ENCODE peak calls at places on chromosome 14, in nine cellular contexts. Q is NCI-H69; M is B cell; F is SW480; K is RPMI7951; V is glutamatergic neuron; N is brain pericyte; D is mammary epithelial cell; Z is activated CD8-positive, alpha-beta T cell treated with anti-CD3 and anti-CD28 coated beads, Interleukin-2, amount 10 ng/mL, durations not matched to agents 7 days and 5 days. U is an unnamed sample.

GRCh38 chr14:71136386-71137060 is 229.3 kb downstream of the PCNX1 start:
- DNase-seq in Q (peak), M (no peak), F (no peak), K (no peak), V (no peak), N (no peak), D (no peak), Z (no peak), U (no peak)

GRCh38 chr14:59427653-59428578 is 37.3 kb downstream of the GPR135 start:
- DNase-seq in Q (peak), M (no peak), F (no peak), K (peak), V (no peak), N (no peak), D (no peak), Z (no peak), U (peak)

GRCh38 chr14:49187799-49188198 is 398.4 kb downstream of the RPS29 start:
- DNase-seq in Q (no peak), M (no peak), F (no peak), K (no peak), V (no peak), N (no peak), D (no peak), Z (no peak), U (no peak)

GRCh38 chr14:67727361-67727760 is 25.7 kb downstream of the RDH12 start:
- DNase-seq in Q (no peak), M (no peak), F (no peak), K (no peak), V (no peak), N (no peak), D (no peak), Z (no peak), U (no peak)

GRCh38 chr14:42665083-42665482 is 1058.4 kb downstream of the LRFN5 start:
- DNase-seq in Q (peak), M (no peak), F (no peak), K (no peak), V (no peak), N (no peak), D (no peak), Z (no peak), U (no peak)

GRCh38 chr14:80152166-80152565 is 59.1 kb downstream of the DIO2 start:
- DNase-seq in Q (no peak), M (no peak), F (no peak), K (no peak), V (no peak), N (no peak), D (peak), Z (no peak), U (no peak)

GRCh38 chr14:42424501-42424900 is 817.8 kb downstream of the LRFN5 start:
- DNase-seq in Q (no peak), M (no peak), F (no peak), K (no peak), V (no peak), N (no peak), D (no peak), Z (no peak), U (peak)

GRCh38 chr14:81938341-81938740 is 404.7 kb upstream of the SEL1L start:
- DNase-seq in Q (no peak), M (no peak), F (no peak), K (no peak), V (no peak), N (no peak), D (no peak), Z (no peak), U (no peak)

GRCh38 chr14:81668626-81669274 is 135.1 kb upstream of the SEL1L start:
- DNase-seq in Q (no peak), M (no peak), F (no peak), K (no peak), V (no peak), N (no peak), D (no peak), Z (no peak), U (no peak)

GRCh38 chr14:71932229-71932951 is at the start of gene RGS6:
- DNase-seq in Q (peak), M (peak), F (peak), K (no peak), V (peak), N (no peak), D (peak), Z (peak), U (peak)

GRCh38 chr14:103543721-103544626 is 15.0 kb downstream of the TRMT61A start:
- DNase-seq in Q (peak), M (no peak), F (no peak), K (no peak), V (peak), N (no peak), D (no peak), Z (no peak), U (peak)

GRCh38 chr14:75927564-75928087 is 54.2 kb downstream of the TGFB3 start:
- DNase-seq in Q (peak), M (no peak), F (no peak), K (no peak), V (no peak), N (no peak), D (no peak), Z (no peak), U (no peak)

GRCh38 chr14:47919334-47919846 is 244.0 kb upstream of the MDGA2 start:
- DNase-seq in Q (no peak), M (no peak), F (no peak), K (no peak), V (no peak), N (no peak), D (no peak), Z (no peak), U (no peak)

GRCh38 chr14:85468815-85469214 is 61.1 kb upstream of the FLRT2 start:
- DNase-seq in Q (no peak), M (no peak), F (no peak), K (no peak), V (no peak), N (no peak), D (peak), Z (no peak), U (no peak)

GRCh38 chr14:80798211-80798610 is 143.3 kb downstream of the CEP128 start:
- DNase-seq in Q (no peak), M (no peak), F (no peak), K (no peak), V (no peak), N (no peak), D (no peak), Z (no peak), U (no peak)

GRCh38 chr14:67418368-67419174 is 6.6 kb upstream of the PLEK2 start:
- DNase-seq in Q (peak), M (no peak), F (peak), K (peak), V (no peak), N (no peak), D (peak), Z (no peak), U (peak)

GRCh38 chr14:54864526-54864925 is 38.1 kb downstream of the GCH1 start:
- DNase-seq in Q (peak), M (no peak), F (no peak), K (no peak), V (no peak), N (no peak), D (no peak), Z (no peak), U (no peak)

GRCh38 chr14:55373784-55374725 is 37.6 kb downstream of the ATG14 start:
- DNase-seq in Q (no peak), M (no peak), F (peak), K (peak), V (no peak), N (no peak), D (peak), Z (peak), U (peak)

GRCh38 chr14:75274899-75275569 is 3.6 kb upstream of the FOS start:
- DNase-seq in Q (no peak), M (peak), F (peak), K (no peak), V (no peak), N (no peak), D (no peak), Z (peak), U (no peak)

GRCh38 chr14:64293976-64294671 is at the start of gene ESR2:
- DNase-seq in Q (peak), M (peak), F (peak), K (peak), V (peak), N (peak), D (no peak), Z (peak), U (peak)

GRCh38 chr14:25340882-25341281 is 290.9 kb upstream of the STXBP6 start:
- DNase-seq in Q (no peak), M (no peak), F (no peak), K (no peak), V (no peak), N (no peak), D (no peak), Z (no peak), U (no peak)

GRCh38 chr14:92690171-92691011 is 58.0 kb downstream of the LGMN start:
- DNase-seq in Q (peak), M (no peak), F (peak), K (peak), V (peak), N (no peak), D (peak), Z (no peak), U (peak)

GRCh38 chr14:80390911-80391310 is 179.6 kb upstream of the DIO2 start:
- DNase-seq in Q (peak), M (no peak), F (no peak), K (peak), V (no peak), N (no peak), D (peak), Z (no peak), U (peak)

GRCh38 chr14:50357753-50358380 is 38.8 kb downstream of the CDKL1 start:
- DNase-seq in Q (no peak), M (no peak), F (no peak), K (no peak), V (no peak), N (no peak), D (no peak), Z (no peak), U (no peak)

GRCh38 chr14:33773205-33774030 is 177.5 kb downstream of the EGLN3 start:
- DNase-seq in Q (no peak), M (no peak), F (no peak), K (no peak), V (no peak), N (no peak), D (no peak), Z (no peak), U (no peak)

GRCh38 chr14:91383439-91383838 is 34.2 kb downstream of the CCDC88C start:
- DNase-seq in Q (peak), M (no peak), F (no peak), K (no peak), V (no peak), N (no peak), D (no peak), Z (no peak), U (peak)

GRCh38 chr14:22417914-22418313 is 171.1 kb downstream of the DAD1 start:
- DNase-seq in Q (no peak), M (no peak), F (no peak), K (no peak), V (no peak), N (no peak), D (no peak), Z (no peak), U (no peak)

GRCh38 chr14:92850492-92850891 is 56.4 kb downstream of the GOLGA5 start:
- DNase-seq in Q (peak), M (no peak), F (no peak), K (peak), V (no peak), N (no peak), D (peak), Z (no peak), U (no peak)

GRCh38 chr14:103517626-103518415 is 4.8 kb downstream of the CKB start:
- DNase-seq in Q (peak), M (no peak), F (no peak), K (no peak), V (no peak), N (no peak), D (no peak), Z (no peak), U (no peak)

U was measured in Daoy.